ENCODE peak calls at places on chromosomes 6 and 20, in six cellular contexts. One of them, this sample, is unnamed.
A peak's percentile ranks its signal among the peaks of the same experiment; 100 is the strongest.

GRCh38 chr6:130934848-130935585 is 107.8 kb downstream of the SMLR1 start:
- DNase-seq in transverse colon: no peak
- DNase-seq in CD4-positive, alpha-beta memory T cell: no peak
- DNase-seq in left ventricle myocardium inferior: no peak
- DNase-seq in ascending aorta: no peak
- DNase-seq in astrocyte: no peak
- DNase-seq in this sample: no peak

GRCh38 chr6:1952726-1953360 is 292.6 kb downstream of the GMDS start:
- DNase-seq in transverse colon: no peak
- DNase-seq in CD4-positive, alpha-beta memory T cell: no peak
- DNase-seq in left ventricle myocardium inferior: no peak
- DNase-seq in ascending aorta: no peak
- DNase-seq in astrocyte: peak; percentile 99
- DNase-seq in this sample: no peak

GRCh38 chr6:42901538-42901957 is 14.3 kb upstream of the PTCRA start:
- DNase-seq in transverse colon: peak; percentile 76
- DNase-seq in CD4-positive, alpha-beta memory T cell: peak; percentile 77
- DNase-seq in left ventricle myocardium inferior: peak; percentile 76
- DNase-seq in ascending aorta: no peak
- DNase-seq in astrocyte: peak; percentile 58
- DNase-seq in this sample: peak; percentile 58

GRCh38 chr6:119620846-119621570 is 271.4 kb upstream of the MAN1A1 start:
- DNase-seq in transverse colon: no peak
- DNase-seq in CD4-positive, alpha-beta memory T cell: no peak
- DNase-seq in left ventricle myocardium inferior: no peak
- DNase-seq in ascending aorta: no peak
- DNase-seq in astrocyte: peak; percentile 95
- DNase-seq in this sample: no peak

GRCh38 chr20:63108247-63108646 is 101.5 kb upstream of the BHLHE23 start:
- DNase-seq in transverse colon: no peak
- DNase-seq in CD4-positive, alpha-beta memory T cell: no peak
- DNase-seq in left ventricle myocardium inferior: no peak
- DNase-seq in ascending aorta: no peak
- DNase-seq in astrocyte: no peak
- DNase-seq in this sample: no peak

GRCh38 chr6:120759570-120759969 is 574.7 kb downstream of the TBC1D32 start:
- DNase-seq in transverse colon: no peak
- DNase-seq in CD4-positive, alpha-beta memory T cell: no peak
- DNase-seq in left ventricle myocardium inferior: no peak
- DNase-seq in ascending aorta: no peak
- DNase-seq in astrocyte: no peak
- DNase-seq in this sample: no peak

GRCh38 chr6:133286765-133287164 is 45.6 kb downstream of the EYA4 start:
- DNase-seq in transverse colon: no peak
- DNase-seq in CD4-positive, alpha-beta memory T cell: no peak
- DNase-seq in left ventricle myocardium inferior: no peak
- DNase-seq in ascending aorta: no peak
- DNase-seq in astrocyte: peak; percentile 8
- DNase-seq in this sample: no peak

GRCh38 chr6:46584586-46584985 is 68.0 kb downstream of the CYP39A1 start:
- DNase-seq in transverse colon: no peak
- DNase-seq in CD4-positive, alpha-beta memory T cell: no peak
- DNase-seq in left ventricle myocardium inferior: no peak
- DNase-seq in ascending aorta: no peak
- DNase-seq in astrocyte: peak; percentile 2
- DNase-seq in this sample: no peak

GRCh38 chr20:25218492-25218891 is 23.0 kb downstream of the ENTPD6 start:
- DNase-seq in transverse colon: no peak
- DNase-seq in CD4-positive, alpha-beta memory T cell: no peak
- DNase-seq in left ventricle myocardium inferior: no peak
- DNase-seq in ascending aorta: no peak
- DNase-seq in astrocyte: no peak
- DNase-seq in this sample: no peak

GRCh38 chr6:88869263-88870023 is 94.0 kb downstream of the RNGTT start:
- DNase-seq in transverse colon: no peak
- DNase-seq in CD4-positive, alpha-beta memory T cell: no peak
- DNase-seq in left ventricle myocardium inferior: no peak
- DNase-seq in ascending aorta: no peak
- DNase-seq in astrocyte: peak; percentile 61
- DNase-seq in this sample: no peak

GRCh38 chr20:51503376-51503775 is 39.1 kb downstream of the NFATC2 start:
- DNase-seq in transverse colon: no peak
- DNase-seq in CD4-positive, alpha-beta memory T cell: no peak
- DNase-seq in left ventricle myocardium inferior: no peak
- DNase-seq in ascending aorta: no peak
- DNase-seq in astrocyte: no peak
- DNase-seq in this sample: no peak

GRCh38 chr20:61328906-61329558 is 77.0 kb downstream of the CDH4 start:
- DNase-seq in transverse colon: no peak
- DNase-seq in CD4-positive, alpha-beta memory T cell: no peak
- DNase-seq in left ventricle myocardium inferior: no peak
- DNase-seq in ascending aorta: no peak
- DNase-seq in astrocyte: no peak
- DNase-seq in this sample: no peak

GRCh38 chr6:39309942-39310531 is 4.2 kb downstream of the KCNK17 start:
- DNase-seq in transverse colon: peak; percentile 79
- DNase-seq in CD4-positive, alpha-beta memory T cell: peak; percentile 29
- DNase-seq in left ventricle myocardium inferior: peak; percentile 62
- DNase-seq in ascending aorta: no peak
- DNase-seq in astrocyte: peak; percentile 18
- DNase-seq in this sample: peak; percentile 28

DNA sequence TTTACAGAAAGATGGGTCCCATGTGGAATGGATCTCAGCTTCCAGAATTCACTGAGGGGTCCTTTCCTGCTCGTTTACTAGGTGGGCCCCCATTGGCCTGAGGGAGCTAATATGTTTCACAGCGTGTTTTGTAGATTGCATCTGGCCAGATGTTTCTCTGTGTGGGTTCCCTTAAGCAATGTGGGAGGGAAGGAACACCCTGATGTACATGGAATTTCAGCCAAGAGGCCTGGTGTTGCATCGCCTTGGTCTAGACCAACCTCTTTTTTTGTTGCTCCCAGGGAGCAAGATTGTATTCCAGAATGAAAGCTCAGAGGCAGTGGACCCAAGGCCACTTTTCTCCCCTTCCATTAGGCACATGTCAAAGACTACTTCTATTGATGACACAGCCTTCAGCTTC is 826.4 kb downstream of the MAFB start:
- DNase-seq in transverse colon: no peak
- DNase-seq in CD4-positive, alpha-beta memory T cell: no peak
- DNase-seq in left ventricle myocardium inferior: no peak
- DNase-seq in ascending aorta: no peak
- DNase-seq in astrocyte: no peak
- DNase-seq in this sample: no peak
- H3K9me3 ChIP-seq in transverse colon: no peaks in the 10 kb centered on the region
- H3K9me3 ChIP-seq in CD4-positive, alpha-beta memory T cell: no peaks in the 10 kb centered on the region
- H3K9me3 ChIP-seq in left ventricle myocardium inferior: no peaks in the 10 kb centered on the region
- H3K9me3 ChIP-seq in ascending aorta: no peaks in the 10 kb centered on the region
- H3K9me3 ChIP-seq in astrocyte: no peaks in the 10 kb centered on the region
- H3K9me3 ChIP-seq in this sample: no peaks in the 10 kb centered on the region

GRCh38 chr6:52588710-52589091 is 11.8 kb upstream of the TRAM2 start:
- DNase-seq in transverse colon: no peak
- DNase-seq in CD4-positive, alpha-beta memory T cell: no peak
- DNase-seq in left ventricle myocardium inferior: no peak
- DNase-seq in ascending aorta: no peak
- DNase-seq in astrocyte: no peak
- DNase-seq in this sample: no peak

GRCh38 chr6:52594216-52594615 is 17.4 kb upstream of the TRAM2 start:
- DNase-seq in transverse colon: no peak
- DNase-seq in CD4-positive, alpha-beta memory T cell: no peak
- DNase-seq in left ventricle myocardium inferior: no peak
- DNase-seq in ascending aorta: no peak
- DNase-seq in astrocyte: no peak
- DNase-seq in this sample: no peak

GRCh38 chr6:52595000-52595795 is 18.3 kb upstream of the TRAM2 start:
- DNase-seq in transverse colon: peak; percentile 56
- DNase-seq in CD4-positive, alpha-beta memory T cell: no peak
- DNase-seq in left ventricle myocardium inferior: peak; percentile 34
- DNase-seq in ascending aorta: no peak
- DNase-seq in astrocyte: peak; percentile 89
- DNase-seq in this sample: no peak

GRCh38 chr6:52590634-52590985 is 13.8 kb upstream of the TRAM2 start:
- DNase-seq in transverse colon: no peak
- DNase-seq in CD4-positive, alpha-beta memory T cell: no peak
- DNase-seq in left ventricle myocardium inferior: no peak
- DNase-seq in ascending aorta: no peak
- DNase-seq in astrocyte: no peak
- DNase-seq in this sample: no peak

GRCh38 chr6:52591832-52592231 is 15.0 kb upstream of the TRAM2 start:
- DNase-seq in transverse colon: no peak
- DNase-seq in CD4-positive, alpha-beta memory T cell: no peak
- DNase-seq in left ventricle myocardium inferior: no peak
- DNase-seq in ascending aorta: no peak
- DNase-seq in astrocyte: no peak
- DNase-seq in this sample: no peak
- H3K36me3 ChIP-seq in transverse colon: no peaks in the 10 kb centered on the region
- H3K36me3 ChIP-seq in CD4-positive, alpha-beta memory T cell: no peaks in the 10 kb centered on the region
- H3K36me3 ChIP-seq in left ventricle myocardium inferior: no peaks in the 10 kb centered on the region
- H3K36me3 ChIP-seq in ascending aorta: no peaks in the 10 kb centered on the region
- H3K36me3 ChIP-seq in astrocyte: no peaks in the 10 kb centered on the region
- H3K36me3 ChIP-seq in this sample: no peaks in the 10 kb centered on the region

GRCh38 chr6:68760486-68760885 is 125.4 kb downstream of the ADGRB3 start:
- DNase-seq in transverse colon: no peak
- DNase-seq in CD4-positive, alpha-beta memory T cell: no peak
- DNase-seq in left ventricle myocardium inferior: no peak
- DNase-seq in ascending aorta: no peak
- DNase-seq in astrocyte: no peak
- DNase-seq in this sample: no peak

GRCh38 chr6:68760941-68761676 is 126.0 kb downstream of the ADGRB3 start:
- DNase-seq in transverse colon: no peak
- DNase-seq in CD4-positive, alpha-beta memory T cell: no peak
- DNase-seq in left ventricle myocardium inferior: no peak
- DNase-seq in ascending aorta: no peak
- DNase-seq in astrocyte: no peak
- DNase-seq in this sample: no peak

GRCh38 chr6:68756454-68757375 is 121.6 kb downstream of the ADGRB3 start:
- DNase-seq in transverse colon: no peak
- DNase-seq in CD4-positive, alpha-beta memory T cell: no peak
- DNase-seq in left ventricle myocardium inferior: no peak
- DNase-seq in ascending aorta: no peak
- DNase-seq in astrocyte: no peak
- DNase-seq in this sample: no peak

GRCh38 chr6:68757821-68758220 is 122.7 kb downstream of the ADGRB3 start:
- DNase-seq in transverse colon: no peak
- DNase-seq in CD4-positive, alpha-beta memory T cell: no peak
- DNase-seq in left ventricle myocardium inferior: no peak
- DNase-seq in ascending aorta: no peak
- DNase-seq in astrocyte: no peak
- DNase-seq in this sample: no peak

DNA sequence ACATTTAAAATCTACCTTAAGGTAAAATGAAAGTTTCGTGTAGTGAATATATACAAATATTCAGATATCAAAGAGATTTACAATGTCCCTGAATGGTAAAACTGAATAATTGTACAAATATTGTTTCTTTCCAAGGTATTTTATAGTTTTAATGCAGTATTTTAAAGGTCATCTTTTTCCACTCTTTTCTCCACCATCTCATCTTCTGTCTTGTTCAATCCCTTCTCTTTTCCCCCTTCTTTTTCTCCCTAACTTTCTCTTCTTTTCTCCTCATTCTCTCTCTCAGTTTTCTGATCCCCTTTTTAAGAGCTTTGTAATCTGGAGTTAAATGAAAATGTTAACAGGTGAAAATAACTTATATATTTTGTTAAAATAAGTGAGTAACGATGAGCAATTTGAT is 126.9 kb downstream of the ADGRB3 start:
- DNase-seq in transverse colon: no peak
- DNase-seq in CD4-positive, alpha-beta memory T cell: no peak
- DNase-seq in left ventricle myocardium inferior: no peak
- DNase-seq in ascending aorta: no peak
- DNase-seq in astrocyte: no peak
- DNase-seq in this sample: no peak
- H3K9me3 ChIP-seq in transverse colon: no peaks in the 10 kb centered on the region
- H3K9me3 ChIP-seq in CD4-positive, alpha-beta memory T cell: no peaks in the 10 kb centered on the region
- H3K9me3 ChIP-seq in left ventricle myocardium inferior: no peaks in the 10 kb centered on the region
- H3K9me3 ChIP-seq in ascending aorta: no peaks in the 10 kb centered on the region
- H3K9me3 ChIP-seq in astrocyte: no peaks in the 10 kb centered on the region
- H3K9me3 ChIP-seq in this sample: no peaks in the 10 kb centered on the region

GRCh38 chr6:52500268-52501129 is 76.4 kb downstream of the TRAM2 start:
- DNase-seq in transverse colon: no peak
- DNase-seq in CD4-positive, alpha-beta memory T cell: no peak
- DNase-seq in left ventricle myocardium inferior: peak; percentile 59
- DNase-seq in ascending aorta: no peak
- DNase-seq in astrocyte: no peak
- DNase-seq in this sample: no peak
- H3K36me3 ChIP-seq in transverse colon: no peaks in the 10 kb centered on the region
- H3K36me3 ChIP-seq in CD4-positive, alpha-beta memory T cell: no peaks in the 10 kb centered on the region
- H3K36me3 ChIP-seq in left ventricle myocardium inferior: peaks cover 24% of the 10 kb centered on the region
- H3K36me3 ChIP-seq in ascending aorta: no peaks in the 10 kb centered on the region
- H3K36me3 ChIP-seq in astrocyte: peaks cover 34% of the 10 kb centered on the region
- H3K36me3 ChIP-seq in this sample: peaks cover 3% of the 10 kb centered on the region

GRCh38 chr20:59745201-59745600 is 140.9 kb downstream of the PHACTR3 start:
- DNase-seq in transverse colon: no peak
- DNase-seq in CD4-positive, alpha-beta memory T cell: no peak
- DNase-seq in left ventricle myocardium inferior: no peak
- DNase-seq in ascending aorta: no peak
- DNase-seq in astrocyte: no peak
- DNase-seq in this sample: no peak
- H3K9me3 ChIP-seq in transverse colon: no peaks in the 10 kb centered on the region
- H3K9me3 ChIP-seq in CD4-positive, alpha-beta memory T cell: no peaks in the 10 kb centered on the region
- H3K9me3 ChIP-seq in left ventricle myocardium inferior: no peaks in the 10 kb centered on the region
- H3K9me3 ChIP-seq in ascending aorta: no peaks in the 10 kb centered on the region
- H3K9me3 ChIP-seq in astrocyte: no peaks in the 10 kb centered on the region
- H3K9me3 ChIP-seq in this sample: no peaks in the 10 kb centered on the region

GRCh38 chr20:45921618-45922189 is 9.7 kb upstream of the PLTP start:
- DNase-seq in transverse colon: no peak
- DNase-seq in CD4-positive, alpha-beta memory T cell: no peak
- DNase-seq in left ventricle myocardium inferior: no peak
- DNase-seq in ascending aorta: no peak
- DNase-seq in astrocyte: no peak
- DNase-seq in this sample: no peak

GRCh38 chr20:45926731-45927070 is 7.8 kb upstream of the PCIF1 start:
- DNase-seq in transverse colon: no peak
- DNase-seq in CD4-positive, alpha-beta memory T cell: no peak
- DNase-seq in left ventricle myocardium inferior: no peak
- DNase-seq in ascending aorta: no peak
- DNase-seq in astrocyte: no peak
- DNase-seq in this sample: no peak

GRCh38 chr20:45925821-45926506 is 8.5 kb upstream of the PCIF1 start:
- DNase-seq in transverse colon: no peak
- DNase-seq in CD4-positive, alpha-beta memory T cell: no peak
- DNase-seq in left ventricle myocardium inferior: no peak
- DNase-seq in ascending aorta: no peak
- DNase-seq in astrocyte: no peak
- DNase-seq in this sample: no peak

GRCh38 chr20:45924391-45925261 is 9.9 kb upstream of the PCIF1 start:
- DNase-seq in transverse colon: no peak
- DNase-seq in CD4-positive, alpha-beta memory T cell: no peak
- DNase-seq in left ventricle myocardium inferior: peak; percentile 50
- DNase-seq in ascending aorta: no peak
- DNase-seq in astrocyte: no peak
- DNase-seq in this sample: no peak

GRCh38 chr20:45927071-45927878 is 7.2 kb upstream of the PCIF1 start:
- DNase-seq in transverse colon: no peak
- DNase-seq in CD4-positive, alpha-beta memory T cell: no peak
- DNase-seq in left ventricle myocardium inferior: no peak
- DNase-seq in ascending aorta: no peak
- DNase-seq in astrocyte: no peak
- DNase-seq in this sample: no peak
- H3K36me3 ChIP-seq in transverse colon: no peaks in the 10 kb centered on the region
- H3K36me3 ChIP-seq in CD4-positive, alpha-beta memory T cell: no peaks in the 10 kb centered on the region
- H3K36me3 ChIP-seq in left ventricle myocardium inferior: no peaks in the 10 kb centered on the region
- H3K36me3 ChIP-seq in ascending aorta: no peaks in the 10 kb centered on the region
- H3K36me3 ChIP-seq in astrocyte: no peaks in the 10 kb centered on the region
- H3K36me3 ChIP-seq in this sample: no peaks in the 10 kb centered on the region

This sample was measured in CD4-positive, CD25-positive, alpha-beta regulatory T cell.